ENCODE peak calls at places on chromosomes 5 and 9, in four cellular contexts. One of them, this sample, is unnamed. For H3K4me1, the result is how much of the 10 kb centered on the place peaks cover.

GRCh38 chr9:122213589-122214413 is 15.0 kb downstream of the LHX6 start:
- DNase-seq in pancreas: peak
- DNase-seq in SJSA1: no peak
- DNase-seq in fibroblast of lung: no peak
- DNase-seq in this sample: no peak

GRCh38 chr5:113232667-113233066 is 202.1 kb downstream of the TSSK1B start:
- DNase-seq in fibroblast of lung: peak
- DNase-seq in SJSA1: no peak
- DNase-seq in pancreas: no peak
- DNase-seq in this sample: no peak

GRCh38 chr5:155087036-155087435 is 73.5 kb downstream of the KIF4B start:
- DNase-seq in pancreas: no peak
- DNase-seq in fibroblast of lung: no peak
- DNase-seq in SJSA1: no peak
- DNase-seq in this sample: no peak

GRCh38 chr5:1737790-1738405 is 61.7 kb downstream of the MRPL36 start:
- DNase-seq in fibroblast of lung: peak
- DNase-seq in SJSA1: peak
- DNase-seq in pancreas: no peak
- DNase-seq in this sample: no peak

GRCh38 chr9:128225770-128226753 is 22.9 kb downstream of the DNM1 start:
- DNase-seq in fibroblast of lung: no peak
- DNase-seq in SJSA1: no peak
- DNase-seq in pancreas: no peak
- DNase-seq in this sample: no peak

GRCh38 chr5:108216890-108217289 is 165.0 kb downstream of the FBXL17 start:
- DNase-seq in fibroblast of lung: peak
- DNase-seq in SJSA1: peak
- DNase-seq in pancreas: no peak
- DNase-seq in this sample: no peak

GRCh38 chr5:133106761-133107572 is 55.2 kb downstream of the HSPA4 start:
- DNase-seq in pancreas: no peak
- DNase-seq in SJSA1: no peak
- DNase-seq in fibroblast of lung: no peak
- DNase-seq in this sample: no peak

GRCh38 chr9:71806916-71807315 is 38.6 kb upstream of the CEMIP2 start:
- DNase-seq in SJSA1: peak
- DNase-seq in fibroblast of lung: peak
- DNase-seq in pancreas: peak
- DNase-seq in this sample: no peak

GRCh38 chr5:159342838-159343237 is 12.6 kb upstream of the IL12B start:
- DNase-seq in fibroblast of lung: no peak
- DNase-seq in pancreas: no peak
- DNase-seq in SJSA1: no peak
- DNase-seq in this sample: no peak

GRCh38 chr5:16179936-16180788 is 571 bp upstream of the MARCHF11 start:
- DNase-seq in fibroblast of lung: no peak
- DNase-seq in pancreas: peak
- DNase-seq in SJSA1: no peak
- DNase-seq in this sample: peak

GRCh38 chr9:137430723-137431415 is 7.7 kb downstream of the NOXA1 start:
- DNase-seq in pancreas: peak
- DNase-seq in fibroblast of lung: no peak
- DNase-seq in SJSA1: no peak
- DNase-seq in this sample: peak

GRCh38 chr5:154002511-154003020 is 36.1 kb downstream of the FAM114A2 start:
- DNase-seq in SJSA1: no peak
- DNase-seq in pancreas: no peak
- DNase-seq in fibroblast of lung: no peak
- DNase-seq in this sample: no peak

GRCh38 chr9:18072967-18073366 is 401.0 kb upstream of the ADAMTSL1 start:
- DNase-seq in SJSA1: no peak
- DNase-seq in fibroblast of lung: no peak
- DNase-seq in pancreas: no peak
- DNase-seq in this sample: no peak

GRCh38 chr9:36905101-36906066 is 128.7 kb downstream of the PAX5 start:
- DNase-seq in pancreas: no peak
- DNase-seq in SJSA1: no peak
- DNase-seq in fibroblast of lung: no peak
- DNase-seq in this sample: no peak

GRCh38 chr9:34559616-34560546 is 29.6 kb downstream of the CNTFR start:
- DNase-seq in SJSA1: no peak
- DNase-seq in fibroblast of lung: peak
- DNase-seq in pancreas: no peak
- DNase-seq in this sample: no peak

GRCh38 chr5:67331296-67331925 is 134.8 kb upstream of the CD180 start:
- DNase-seq in fibroblast of lung: no peak
- DNase-seq in pancreas: no peak
- DNase-seq in SJSA1: no peak
- DNase-seq in this sample: no peak

GRCh38 chr5:92909545-92909962 is 671.5 kb downstream of the NR2F1-AS1 start:
- DNase-seq in fibroblast of lung: peak
- DNase-seq in SJSA1: no peak
- DNase-seq in pancreas: no peak
- DNase-seq in this sample: no peak

GRCh38 chr5:180323929-180324632 is 29.1 kb downstream of the GFPT2 start:
- DNase-seq in fibroblast of lung: peak
- DNase-seq in pancreas: no peak
- DNase-seq in SJSA1: no peak
- DNase-seq in this sample: no peak

GRCh38 chr9:107390319-107390718 is 99.2 kb downstream of the KLF4 start:
- DNase-seq in SJSA1: no peak
- DNase-seq in pancreas: no peak
- DNase-seq in fibroblast of lung: no peak
- DNase-seq in this sample: no peak

GRCh38 chr5:402615-403359 is 40.2 kb upstream of the EXOC3 start:
- DNase-seq in pancreas: no peak
- DNase-seq in SJSA1: peak
- DNase-seq in fibroblast of lung: no peak
- DNase-seq in this sample: no peak

GRCh38 chr9:11457809-11458785 is 845.3 kb upstream of the PTPRD start:
- DNase-seq in fibroblast of lung: peak
- DNase-seq in pancreas: no peak
- DNase-seq in SJSA1: no peak
- DNase-seq in this sample: no peak

GRCh38 chr5:18102733-18103132 is 468.5 kb downstream of the TAF11L14 start:
- DNase-seq in pancreas: no peak
- DNase-seq in SJSA1: no peak
- DNase-seq in fibroblast of lung: no peak
- DNase-seq in this sample: no peak

GRCh38 chr5:135645336-135645735 is 66.5 kb upstream of the CXCL14 start:
- DNase-seq in fibroblast of lung: no peak
- DNase-seq in pancreas: no peak
- DNase-seq in SJSA1: no peak
- DNase-seq in this sample: no peak

GRCh38 chr9:82271099-82271498 is 282.5 kb downstream of the SPATA31D1 start:
- DNase-seq in pancreas: no peak
- DNase-seq in SJSA1: peak
- DNase-seq in fibroblast of lung: peak
- DNase-seq in this sample: no peak

GRCh38 chr5:134267366-134268018 is 41.6 kb upstream of the PPP2CA start:
- DNase-seq in fibroblast of lung: peak
- DNase-seq in SJSA1: no peak
- DNase-seq in pancreas: no peak
- DNase-seq in this sample: no peak

GRCh38 chr9:120394058-120394669 is 185.8 kb downstream of the CDK5RAP2 start:
- DNase-seq in pancreas: no peak
- DNase-seq in SJSA1: peak
- DNase-seq in fibroblast of lung: peak
- DNase-seq in this sample: no peak

GRCh38 chr9:34282096-34282495 is 47.0 kb downstream of the KIF24 start:
- DNase-seq in fibroblast of lung: peak
- DNase-seq in SJSA1: no peak
- DNase-seq in pancreas: no peak
- DNase-seq in this sample: no peak

GRCh38 chr5:141618804-141619554 is at the start of gene DIAPH1:
- DNase-seq in fibroblast of lung: peak
- DNase-seq in pancreas: peak
- DNase-seq in SJSA1: peak
- DNase-seq in this sample: peak
- H3K4me1 ChIP-seq in fibroblast of lung: under half
- H3K4me1 ChIP-seq in pancreas: under half
- H3K4me1 ChIP-seq in SJSA1: under half
- H3K4me1 ChIP-seq in this sample: half or more

DNA sequence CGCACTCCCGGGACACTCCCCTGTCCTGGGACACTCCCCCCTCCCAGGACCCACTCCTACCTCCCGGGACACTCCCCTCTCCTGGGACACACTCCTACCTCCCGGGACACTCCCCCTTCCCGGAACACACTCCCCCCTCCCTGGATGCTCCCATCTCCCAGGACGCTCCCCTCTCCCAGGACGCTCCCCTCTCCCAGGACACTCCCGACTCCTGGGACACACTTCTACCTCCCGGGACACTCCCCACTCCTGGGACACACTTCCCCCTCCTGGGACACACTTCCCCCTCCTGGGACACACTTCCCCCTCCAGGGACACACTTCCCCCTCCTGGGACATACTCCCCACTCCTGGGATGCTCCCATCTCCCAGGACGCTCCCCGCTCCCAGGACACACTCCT is 95.6 kb downstream of the RXRA start:
- DNase-seq in pancreas: no peak
- DNase-seq in SJSA1: no peak
- DNase-seq in fibroblast of lung: no peak
- DNase-seq in this sample: no peak
- H3K27ac ChIP-seq in pancreas: no peak
- H3K27ac ChIP-seq in SJSA1: no peak
- H3K27ac ChIP-seq in fibroblast of lung: no peak
- H3K27ac ChIP-seq in this sample: no peak

GRCh38 chr5:144042157-144042556 is 128.3 kb downstream of the YIPF5 start:
- DNase-seq in pancreas: no peak
- DNase-seq in fibroblast of lung: peak
- DNase-seq in SJSA1: no peak
- DNase-seq in this sample: no peak

GRCh38 chr5:144036476-144036875 is 134.0 kb downstream of the YIPF5 start:
- DNase-seq in SJSA1: no peak
- DNase-seq in fibroblast of lung: no peak
- DNase-seq in pancreas: no peak
- DNase-seq in this sample: no peak

GRCh38 chr5:144035341-144035740 is 135.1 kb downstream of the YIPF5 start:
- DNase-seq in fibroblast of lung: no peak
- DNase-seq in pancreas: no peak
- DNase-seq in SJSA1: no peak
- DNase-seq in this sample: no peak

DNA sequence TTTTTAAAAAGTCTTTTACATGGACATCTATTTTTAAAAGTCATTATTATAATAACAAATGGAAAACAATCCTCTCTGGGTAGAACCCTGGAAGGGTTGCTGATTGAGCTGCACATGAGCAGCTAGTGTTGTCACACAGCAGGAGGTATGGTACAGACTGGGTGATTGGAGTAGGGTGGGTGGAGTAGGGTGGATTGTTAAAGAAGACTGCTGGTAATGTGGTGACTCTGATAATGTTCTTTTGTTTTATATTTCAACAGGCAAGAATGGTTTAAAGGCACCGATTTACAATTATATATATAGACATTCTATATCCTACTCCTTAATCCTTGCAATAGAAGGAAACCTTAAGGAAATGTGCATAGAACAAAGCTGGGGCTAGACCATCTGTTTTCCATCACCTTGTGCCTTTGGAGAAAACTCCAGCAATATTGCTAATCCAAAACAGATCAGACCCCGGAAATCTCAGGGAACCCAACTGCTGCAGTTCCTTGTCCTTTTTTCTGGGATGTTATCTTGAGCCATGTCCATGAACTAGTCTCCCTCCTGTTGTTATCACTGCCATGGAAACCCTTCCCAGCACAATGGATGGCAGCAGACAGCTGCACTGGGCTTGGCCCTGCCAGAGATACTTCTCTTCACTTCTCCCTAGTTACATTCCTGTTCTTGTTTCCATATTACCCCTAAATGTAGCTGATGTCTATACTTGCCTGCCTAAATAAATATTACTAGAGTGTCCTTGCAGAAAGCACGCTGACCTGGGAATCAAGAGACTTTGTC is 129.7 kb downstream of the YIPF5 start:
- DNase-seq in fibroblast of lung: no peak
- DNase-seq in SJSA1: no peak
- DNase-seq in pancreas: no peak
- DNase-seq in this sample: no peak
- H3K4me1 ChIP-seq in fibroblast of lung: under half
- H3K4me1 ChIP-seq in SJSA1: under half
- H3K4me1 ChIP-seq in pancreas: under half
- H3K4me1 ChIP-seq in this sample: under half

GRCh38 chr9:16510506-16510905 is 360.0 kb downstream of the BNC2 start:
- DNase-seq in SJSA1: no peak
- DNase-seq in fibroblast of lung: no peak
- DNase-seq in pancreas: no peak
- DNase-seq in this sample: no peak
- H3K27ac ChIP-seq in SJSA1: no peak
- H3K27ac ChIP-seq in fibroblast of lung: no peak
- H3K27ac ChIP-seq in pancreas: no peak
- H3K27ac ChIP-seq in this sample: no peak

This sample was measured in left lung.